ENCODE peak calls at places on chromosomes 4 and X, in six cellular contexts. Y is epithelial cell of esophagus, R is breast epithelium, C is heart right ventricle, M is GM10248, L is glutamatergic neuron. Z is an unnamed sample.
A peak's percentile ranks its signal among the peaks of the same experiment; 100 is the strongest.

GRCh38 chrX:43557792-43558191 is 98.3 kb upstream of the MAOA start:
- DNase-seq in Y (peak; percentile 63), M (peak; percentile 38), L (peak; percentile 61), R (peak; percentile 52), C (peak; percentile 29), Z (no peak)

GRCh38 chrX:116480059-116480458 is 17.3 kb upstream of the CT83 start:
- DNase-seq in C (no peak), R (no peak), Y (no peak), M (no peak), L (no peak), Z (no peak)

GRCh38 chr4:88439161-88439760 is 17.7 kb upstream of the HERC5 start:
- DNase-seq in R (no peak), C (no peak), M (no peak), L (no peak), Y (peak; percentile 92), Z (no peak)

GRCh38 chr4:1345905-1346780 is 865 bp upstream of the UVSSA start:
- DNase-seq in Y (peak; percentile 54), C (peak; percentile 57), L (peak; percentile 80), R (peak; percentile 68), M (peak; percentile 57), Z (peak; percentile 73)

GRCh38 chrX:119622356-119623232 is 16.4 kb upstream of the NKRF start:
- DNase-seq in M (no peak), L (no peak), R (no peak), Y (no peak), C (peak; percentile 55), Z (no peak)

GRCh38 chrX:15564981-15565579 is 35.7 kb downstream of the ACE2 start:
- DNase-seq in C (peak; percentile 41), R (peak; percentile 52), L (peak; percentile 38), Y (peak; percentile 86), M (peak; percentile 24), Z (peak; percentile 31)

GRCh38 chrX:23937100-23937499 is 29.3 kb downstream of the CXorf58 start:
- DNase-seq in R (no peak), C (no peak), Y (no peak), M (no peak), L (no peak), Z (no peak)

GRCh38 chr4:38598489-38598888 is 65.5 kb upstream of the KLF3 start:
- DNase-seq in M (no peak), C (no peak), L (no peak), R (no peak), Y (no peak), Z (no peak)

GRCh38 chr4:81021526-81021944 is 9.0 kb upstream of the BMP3 start:
- DNase-seq in L (no peak), Y (peak; percentile 32), R (no peak), C (no peak), M (no peak), Z (no peak)

GRCh38 chr4:41120297-41121217 is 93.8 kb downstream of the APBB2 start:
- DNase-seq in M (no peak), R (no peak), Y (peak; percentile 53), C (no peak), L (no peak), Z (peak; percentile 62)

GRCh38 chr4:47213971-47214370 is 182.6 kb downstream of the GABRB1 start:
- DNase-seq in L (no peak), C (no peak), Y (peak; percentile 79), R (no peak), M (no peak), Z (no peak)

GRCh38 chrX:4240541-4241194 is 527.2 kb upstream of the PRKX start:
- DNase-seq in R (no peak), Y (no peak), M (no peak), C (no peak), L (no peak), Z (no peak)

GRCh38 chr4:31069151-31069550 is 349.0 kb downstream of the PCDH7 start:
- DNase-seq in C (no peak), R (no peak), Y (no peak), M (no peak), L (no peak), Z (no peak)

GRCh38 chr4:75179510-75179909 is 246.6 kb downstream of the PARM1 start:
- DNase-seq in R (no peak), L (no peak), C (no peak), Y (no peak), M (no peak), Z (no peak)

GRCh38 chr4:174912919-174913543 is 5.1 kb upstream of the ADAM29 start:
- DNase-seq in L (no peak), R (no peak), C (no peak), M (no peak), Y (no peak), Z (no peak)

GRCh38 chr4:110904435-110905050 is 281.7 kb upstream of the PITX2 start:
- DNase-seq in L (no peak), M (no peak), C (no peak), R (no peak), Y (no peak), Z (no peak)

GRCh38 chr4:163523791-163524365 is 29.4 kb downstream of the TMA16 start:
- DNase-seq in R (no peak), M (no peak), C (no peak), Y (no peak), L (no peak), Z (no peak)

GRCh38 chr4:39319678-39320077 is 46.5 kb downstream of the RFC1 start:
- DNase-seq in L (no peak), R (no peak), M (no peak), Y (peak; percentile 92), C (no peak), Z (no peak)

GRCh38 chr4:189809885-189810284 is 130.8 kb upstream of the FRG1 start:
- DNase-seq in L (no peak), Y (no peak), R (no peak), C (no peak), M (no peak), Z (no peak)

GRCh38 chr4:100609810-100610209 is 92.0 kb upstream of the EMCN start:
- DNase-seq in Y (no peak), M (no peak), R (no peak), C (no peak), L (no peak), Z (no peak)

GRCh38 chrX:93120805-93121204 is 552.6 kb downstream of the NAP1L3 start:
- DNase-seq in R (no peak), M (no peak), C (no peak), Y (no peak), L (no peak), Z (no peak)

GRCh38 chr4:62243895-62244294 is 1043.8 kb downstream of the ADGRL3 start:
- DNase-seq in C (no peak), R (no peak), L (no peak), M (no peak), Y (no peak), Z (no peak)
- TF ChIP-seq CTCF in C (no peak), R (no peak), L (no peak), M (no peak), Y (no peak), Z (no peak)

DNA sequence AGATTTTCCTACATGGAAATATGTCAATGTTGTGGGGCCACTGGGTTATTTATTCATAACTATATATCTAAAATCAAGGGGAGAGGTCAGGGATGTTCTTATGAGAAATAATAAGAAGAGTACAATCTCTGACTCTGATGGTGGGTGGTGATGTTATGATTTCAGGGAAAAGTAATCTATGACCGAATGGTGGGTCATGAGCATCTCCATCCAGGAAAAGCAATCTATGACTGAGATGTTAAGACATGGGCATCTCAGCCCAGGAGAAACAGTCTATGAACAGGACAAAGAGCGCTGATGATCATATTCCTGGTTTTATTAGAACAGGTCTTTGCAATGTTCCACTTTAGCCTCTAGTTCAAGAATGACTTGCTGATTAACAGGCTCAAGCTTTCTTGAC is 137.1 kb downstream of the ARSF start:
- DNase-seq in C (no peak), R (no peak), M (no peak), L (no peak), Y (no peak), Z (no peak)
- TF ChIP-seq CTCF in C (no peak), R (no peak), M (no peak), L (no peak), Y (no peak), Z (no peak)

GRCh38 chrX:39839371-39839770 is 258.4 kb downstream of the BCOR start:
- DNase-seq in Y (no peak), M (no peak), R (no peak), L (no peak), C (no peak), Z (no peak)
- TF ChIP-seq CTCF in Y (no peak), M (no peak), R (no peak), L (no peak), C (no peak), Z (no peak)

DNA sequence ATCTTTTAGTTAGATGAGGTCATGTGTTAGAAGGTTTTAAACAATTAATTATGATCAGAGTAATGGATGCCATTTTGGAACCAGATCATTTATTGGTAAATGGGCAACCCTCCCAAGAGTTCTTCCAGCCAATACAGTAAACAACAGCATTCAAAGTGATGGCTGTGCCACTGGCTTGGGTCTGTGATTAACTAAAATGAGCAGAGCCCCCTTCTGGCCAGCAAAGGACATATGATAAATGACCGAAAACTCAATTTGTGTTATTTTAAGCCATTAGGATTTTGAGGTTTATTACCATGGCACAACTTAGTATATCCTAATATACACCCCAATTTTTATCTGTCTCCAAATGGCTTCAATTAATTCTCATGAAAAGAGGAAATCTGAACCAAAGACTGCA is 90.8 kb upstream of the NPFFR2 start:
- DNase-seq in L (peak; percentile 19), M (no peak), C (no peak), Y (peak; percentile 48), R (no peak), Z (no peak)
- TF ChIP-seq CTCF in L (peak; percentile 67), M (no peak), C (no peak), Y (peak; percentile 49), R (no peak), Z (peak; percentile 28)